ENCODE peak calls at places on chromosomes 12 and 14, in eight cellular contexts. J is effector CD4-positive, alpha-beta T cell; T is heart right ventricle; H is activated T-cell treated with anti-CD3 and anti-CD28 coated beads, Interleukin-2, amount 50 U/mL, for 24 hours; Y is HEK293T; O is left lung; B is stimulated activated CD8-positive, alpha-beta memory T cell treated with anti-CD3 and anti-CD28 coated beads, Interleukin-2, amount 100 ng/mL, for 1 hour; Z is activated CD4-positive, alpha-beta T cell treated with anti-CD3 and anti-CD28 coated beads, Interleukin-2, amount 50 U/mL, for 24 hours. L is an unnamed sample.

GRCh38 chr12:24600996-24601395 is 347.9 kb downstream of the BCAT1 start:
- DNase-seq in J (no peak), T (no peak), H (no peak), Y (no peak), O (no peak), B (no peak), Z (no peak), L (no peak)

GRCh38 chr12:117507547-117507946 is 146.1 kb upstream of the NOS1 start:
- DNase-seq in J (no peak), T (no peak), H (no peak), Y (no peak), O (no peak), B (no peak), Z (no peak), L (no peak)

GRCh38 chr14:95885866-95886265 is 9.2 kb downstream of the TUNAR start:
- DNase-seq in J (no peak), T (no peak), H (no peak), Y (no peak), O (no peak), B (no peak), Z (no peak), L (no peak)

GRCh38 chr12:58678753-58679152 is 241.6 kb downstream of the LRIG3 start:
- DNase-seq in J (no peak), T (no peak), H (no peak), Y (no peak), O (no peak), B (no peak), Z (no peak), L (no peak)

GRCh38 chr12:98515368-98516183 is at the start of gene TMPO:
- DNase-seq in J (peak), T (peak), H (peak), Y (peak), O (peak), B (peak), Z (peak), L (peak)

GRCh38 chr14:93059260-93059659 is 56.5 kb downstream of the ITPK1 start:
- DNase-seq in J (no peak), T (no peak), H (no peak), Y (no peak), O (peak), B (no peak), Z (no peak), L (no peak)

GRCh38 chr12:50728417-50728816 is 35.5 kb upstream of the ATF1 start:
- DNase-seq in J (no peak), T (no peak), H (no peak), Y (no peak), O (no peak), B (no peak), Z (no peak), L (no peak)

GRCh38 chr14:74979442-74980397 is 23.0 kb upstream of the EIF2B2 start:
- DNase-seq in J (no peak), T (no peak), H (no peak), Y (peak), O (no peak), B (no peak), Z (no peak), L (peak)

GRCh38 chr12:6771509-6772330 is 600 bp upstream of the LAG3 start:
- DNase-seq in J (no peak), T (no peak), H (no peak), Y (no peak), O (no peak), B (no peak), Z (no peak), L (no peak)

GRCh38 chr12:76506149-76506548 is 53.4 kb downstream of the OSBPL8 start:
- DNase-seq in J (no peak), T (no peak), H (no peak), Y (no peak), O (no peak), B (no peak), Z (no peak), L (no peak)

GRCh38 chr14:52043690-52044089 is 25.2 kb downstream of the NID2 start:
- DNase-seq in J (no peak), T (no peak), H (peak), Y (peak), O (no peak), B (no peak), Z (no peak), L (no peak)

GRCh38 chr14:37246427-37246829 is 48.7 kb downstream of the MIPOL1 start:
- DNase-seq in J (no peak), T (no peak), H (no peak), Y (peak), O (no peak), B (no peak), Z (peak), L (no peak)

GRCh38 chr14:58128416-58128815 is 23.6 kb downstream of the ARMH4 start:
- DNase-seq in J (no peak), T (no peak), H (no peak), Y (no peak), O (no peak), B (no peak), Z (no peak), L (no peak)

GRCh38 chr14:50667491-50668007 is 557 bp downstream of the SAV1 start:
- DNase-seq in J (peak), T (no peak), H (no peak), Y (peak), O (no peak), B (no peak), Z (no peak), L (no peak)

GRCh38 chr12:55051197-55051920 is 31.6 kb downstream of the NEUROD4 start:
- DNase-seq in J (no peak), T (no peak), H (no peak), Y (no peak), O (no peak), B (no peak), Z (no peak), L (no peak)

GRCh38 chr12:111446044-111446581 is 40.4 kb downstream of the SH2B3 start:
- DNase-seq in J (no peak), T (no peak), H (no peak), Y (no peak), O (no peak), B (no peak), Z (no peak), L (no peak)

GRCh38 chr12:96064966-96065365 is 29.6 kb upstream of the LTA4H start:
- DNase-seq in J (no peak), T (no peak), H (no peak), Y (no peak), O (no peak), B (no peak), Z (no peak), L (no peak)

GRCh38 chr14:51094282-51094821 is 553 bp downstream of the TRIM9 start:
- DNase-seq in J (no peak), T (no peak), H (no peak), Y (peak), O (peak), B (no peak), Z (no peak), L (peak)

GRCh38 chr12:69874606-69875005 is 49.6 kb downstream of the MYRFL start:
- DNase-seq in J (no peak), T (no peak), H (no peak), Y (no peak), O (no peak), B (no peak), Z (no peak), L (no peak)

GRCh38 chr12:58502236-58502635 is 418.1 kb downstream of the LRIG3 start:
- DNase-seq in J (no peak), T (no peak), H (no peak), Y (no peak), O (no peak), B (no peak), Z (no peak), L (no peak)

GRCh38 chr12:16228067-16228466 is 49.4 kb downstream of the SLC15A5 start:
- DNase-seq in J (no peak), T (no peak), H (no peak), Y (no peak), O (no peak), B (no peak), Z (no peak), L (no peak)

GRCh38 chr14:76877871-76878270 is 51.7 kb downstream of the LRRC74A start:
- DNase-seq in J (no peak), T (no peak), H (no peak), Y (no peak), O (no peak), B (no peak), Z (no peak), L (no peak)